ENCODE peak calls at places on chromosomes 1 and 21, in four cellular contexts. F is astrocyte of the cerebellum; X is heart right ventricle; K is CD8-positive, alpha-beta T cell. L is an unnamed sample.

GRCh38 chr1:181936768-181937581 is 124.5 kb downstream of the ZNF648 start:
- DNase-seq in F (no peak), X (peak; percentile 15), K (peak; percentile 14), L (peak; percentile 73)

GRCh38 chr1:204791453-204792366 is 79.0 kb upstream of the NFASC start:
- DNase-seq in F (no peak), X (peak; percentile 42), K (peak; percentile 86), L (peak; percentile 75)

GRCh38 chr1:111944121-111944785 is 45.2 kb downstream of the KCND3 start:
- DNase-seq in F (no peak), X (peak; percentile 61), K (no peak), L (no peak)

GRCh38 chr1:15969321-15969880 is 6.5 kb downstream of the ZBTB17 start:
- DNase-seq in F (no peak), X (no peak), K (no peak), L (no peak)

GRCh38 chr1:220748091-220748934 is at the start of gene MTARC2:
- DNase-seq in F (no peak), X (peak; percentile 90), K (no peak), L (peak; percentile 61)

GRCh38 chr1:160078392-160079195 is 2.7 kb upstream of the KCNJ9 start:
- DNase-seq in F (no peak), X (no peak), K (peak; percentile 50), L (peak; percentile 77)

GRCh38 chr1:210323957-210324356 is 4.7 kb upstream of the HHAT start:
- DNase-seq in F (no peak), X (no peak), K (no peak), L (no peak)

GRCh38 chr1:21514245-21514644 is 5.0 kb downstream of the ALPL start:
- DNase-seq in F (no peak), X (no peak), K (no peak), L (peak; percentile 65)

GRCh38 chr21:34800797-34801518 is 132.2 kb downstream of the CLIC6 start:
- DNase-seq in F (no peak), X (no peak), K (no peak), L (no peak)

GRCh38 chr1:36486436-36487335 is 4.0 kb upstream of the CSF3R start:
- DNase-seq in F (no peak), X (peak; percentile 38), K (no peak), L (no peak)

GRCh38 chr1:115530407-115530806 is 111.4 kb upstream of the VANGL1 start:
- DNase-seq in F (no peak), X (no peak), K (no peak), L (no peak)

GRCh38 chr1:46599044-46599970 is 4.8 kb downstream of the MKNK1 start:
- DNase-seq in F (no peak), X (no peak), K (no peak), L (no peak)

GRCh38 chr1:247833601-247834000 is 8.1 kb downstream of the OR11L1 start:
- DNase-seq in F (no peak), X (no peak), K (no peak), L (no peak)
- TF ChIP-seq CTCF in F (no peak), X (no peak), K (no peak), L (no peak)

DNA sequence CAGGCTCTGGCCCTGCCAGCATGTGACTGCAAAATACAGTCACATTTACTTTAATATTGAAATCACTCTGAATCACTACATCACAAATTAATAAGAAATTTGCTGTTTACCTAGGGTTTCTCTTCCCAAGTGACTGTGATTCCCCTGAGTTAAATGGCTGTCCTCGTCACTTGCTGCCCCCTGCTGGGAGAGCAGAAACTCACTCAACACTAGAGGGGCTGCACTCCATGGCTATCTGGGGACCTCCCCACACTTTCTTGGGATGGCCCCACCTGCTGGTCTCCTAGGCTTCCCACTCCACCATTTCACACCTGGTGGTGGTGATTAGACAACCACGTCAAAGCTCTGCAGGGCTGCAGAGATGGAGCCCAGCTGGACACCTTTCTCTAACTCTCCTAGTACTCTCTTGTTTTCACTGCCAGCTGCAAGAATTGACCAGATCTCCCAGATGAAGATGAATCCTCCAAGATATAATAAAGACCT is 63.4 kb downstream of the CD2 start:
- DNase-seq in F (no peak), X (no peak), K (peak; percentile 77), L (peak; percentile 75)
- TF ChIP-seq CTCF in F (peak; percentile 40), X (peak; percentile 50), K (peak; percentile 80), L (peak; percentile 69)

DNA sequence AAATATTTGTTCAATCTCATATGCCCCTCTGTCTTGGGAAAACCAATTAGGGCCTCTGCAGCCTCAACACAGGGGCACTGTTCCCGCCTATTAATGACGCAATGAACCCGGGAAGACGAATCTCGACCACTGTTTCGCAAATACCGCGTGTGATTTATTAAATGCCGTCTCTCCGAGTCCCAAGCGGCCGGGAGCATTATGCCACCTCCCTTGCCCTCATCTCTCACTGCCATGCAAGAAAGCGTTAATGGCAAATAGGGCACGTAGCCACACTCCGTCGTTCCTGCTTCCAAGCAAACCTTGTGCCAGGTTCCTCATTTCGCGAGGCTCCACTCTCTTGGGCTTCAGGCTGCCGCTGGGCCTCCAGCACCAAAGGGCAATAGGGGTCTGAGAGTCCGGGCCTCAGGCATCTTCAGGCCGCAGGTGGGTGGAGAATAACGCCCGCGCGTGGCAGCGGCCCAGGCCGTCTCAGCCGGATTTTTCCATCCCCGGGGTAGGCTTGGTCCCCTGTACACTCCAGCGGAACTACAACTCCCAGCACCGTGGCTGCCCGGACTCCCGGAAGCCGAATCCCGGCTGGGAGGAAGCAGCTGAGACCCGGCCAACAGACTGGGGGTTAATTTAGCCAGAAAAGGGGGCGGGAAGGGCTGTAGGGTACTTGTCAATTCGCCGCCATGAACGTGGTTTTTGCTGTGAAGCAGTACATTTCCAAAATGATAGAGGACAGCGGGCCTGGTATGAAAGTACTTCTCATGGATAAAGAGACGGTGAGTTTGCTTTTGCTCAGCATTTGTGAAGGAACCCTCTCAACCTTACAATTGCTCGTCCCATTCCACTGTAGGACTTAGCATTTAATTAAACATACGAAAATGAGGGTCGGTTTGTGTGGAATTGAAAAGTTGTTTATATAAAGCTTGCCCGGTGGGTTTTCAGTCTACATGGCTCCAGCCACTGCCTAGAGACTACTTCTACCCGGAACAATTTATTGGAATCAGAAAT is at the start of gene VPS45:
- DNase-seq in F (peak; percentile 74), X (peak; percentile 92), K (peak; percentile 81), L (peak; percentile 87)
- TF ChIP-seq CTCF in F (no peak), X (no peak), K (no peak), L (no peak)

DNA sequence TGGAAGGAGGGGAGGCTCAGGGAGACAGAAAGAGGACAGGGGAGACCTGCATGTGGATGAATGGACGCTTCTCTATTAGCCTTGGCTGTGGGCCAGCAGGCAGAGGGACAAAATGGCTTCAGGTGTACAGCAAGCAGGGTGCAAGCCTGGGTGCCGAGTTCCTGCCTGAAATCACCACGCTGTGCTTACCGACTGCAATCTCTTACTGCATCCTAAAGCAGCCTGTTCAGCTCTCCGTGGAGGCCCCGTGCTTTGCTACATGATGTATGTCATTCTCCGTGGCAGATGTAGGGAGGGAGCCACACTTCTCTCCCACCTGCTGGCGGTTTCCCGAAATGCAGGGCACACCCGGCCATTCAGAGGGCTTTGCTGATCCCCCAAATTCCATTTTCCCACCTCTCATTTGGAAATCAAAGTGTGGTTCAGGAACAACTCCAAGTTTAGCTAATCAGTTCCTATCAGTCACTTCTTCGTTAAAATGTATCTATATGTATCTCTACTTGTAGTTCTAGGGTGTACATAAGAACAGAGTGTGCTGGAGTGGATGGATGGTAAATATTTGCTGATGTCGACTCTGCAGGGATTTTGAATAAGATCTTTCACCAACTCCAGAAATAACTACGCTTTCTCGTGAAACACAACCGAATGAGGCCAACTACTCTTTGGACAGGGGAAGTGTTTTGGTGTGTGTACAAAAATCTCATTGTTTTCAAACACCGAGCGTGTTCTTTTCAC is 122.3 kb upstream of the BACE2 start:
- DNase-seq in F (no peak), X (no peak), K (no peak), L (no peak)
- TF ChIP-seq CTCF in F (peak; percentile 35), X (peak; percentile 46), K (no peak), L (no peak)

GRCh38 chr21:28336299-28336698 is 656.4 kb downstream of the LTN1 start:
- DNase-seq in F (peak; percentile 63), X (peak; percentile 8), K (no peak), L (no peak)
- TF ChIP-seq CTCF in F (peak; percentile 54), X (peak; percentile 48), K (no peak), L (no peak)

DNA sequence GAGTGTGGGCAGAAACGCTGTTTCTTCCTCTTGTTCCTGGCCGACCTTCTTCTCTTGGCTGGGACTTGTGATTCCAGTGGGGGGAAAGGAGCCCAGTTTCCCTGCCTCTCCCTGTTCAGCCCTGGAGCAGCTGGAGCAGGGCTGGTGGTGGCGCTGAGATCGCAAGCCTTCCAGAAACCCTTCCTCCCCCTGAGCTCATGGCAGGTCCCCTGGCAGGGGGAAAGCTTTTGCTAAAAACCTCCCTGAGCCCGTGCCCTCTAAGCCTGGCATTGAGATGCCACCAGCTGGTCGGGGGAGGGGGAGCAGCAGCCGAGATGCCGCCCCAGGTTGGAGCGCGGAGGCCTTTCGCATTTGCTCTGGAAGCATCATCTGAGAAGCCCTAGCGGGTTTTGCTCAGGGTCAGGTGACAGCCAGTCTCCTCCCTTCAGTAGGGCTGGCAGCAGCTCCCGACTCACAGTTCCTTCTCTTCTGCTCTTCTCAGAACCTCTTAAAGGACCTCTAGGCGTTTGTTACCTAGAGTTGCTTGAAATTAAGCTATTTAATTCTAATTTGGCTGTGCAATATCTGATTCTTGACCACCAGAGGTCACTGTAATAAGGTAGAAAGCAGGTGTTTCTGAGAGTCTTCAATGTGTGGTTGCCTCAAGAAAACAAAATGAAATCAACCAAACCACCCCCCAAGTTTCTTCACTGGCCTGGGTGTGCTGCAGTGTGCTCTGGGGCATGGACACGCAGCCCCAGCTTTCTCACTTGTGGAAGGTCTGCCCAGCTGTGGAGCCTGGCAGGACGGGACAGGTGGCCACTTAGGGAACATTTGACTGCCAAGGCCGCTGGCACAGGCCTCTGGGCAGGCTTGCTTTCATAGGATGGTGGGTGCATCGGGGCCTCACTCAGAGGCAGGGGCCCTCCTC is 257.3 kb downstream of the CAMTA1 start:
- DNase-seq in F (peak; percentile 23), X (no peak), K (no peak), L (peak; percentile 79)
- TF ChIP-seq CTCF in F (peak; percentile 50), X (peak; percentile 39), K (peak; percentile 25), L (peak; percentile 33)

GRCh38 chr1:54275349-54275748 is 75.4 kb downstream of the MRPL37 start:
- DNase-seq in F (no peak), X (peak; percentile 82), K (no peak), L (no peak)
- TF ChIP-seq CTCF in F (peak; percentile 59), X (peak; percentile 38), K (no peak), L (no peak)

DNA sequence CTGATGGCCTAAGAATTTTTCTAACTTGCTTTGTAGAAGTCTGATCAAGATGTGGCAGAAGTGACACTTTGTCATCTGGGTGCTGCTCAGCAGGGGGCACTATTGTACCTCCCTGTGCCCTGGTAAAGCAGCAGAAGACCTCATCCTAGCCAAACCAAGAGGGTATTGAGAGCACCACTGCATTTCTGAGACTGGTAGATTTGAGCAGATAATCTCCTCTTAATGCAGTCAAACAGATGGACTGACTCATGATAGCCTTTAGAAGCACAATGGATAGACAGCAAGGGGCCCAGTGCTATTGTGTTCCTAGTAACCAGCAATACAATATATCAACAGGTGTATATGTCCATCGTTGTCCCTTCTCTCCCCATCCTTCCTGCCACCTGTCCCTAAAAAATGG is 5.7 kb downstream of the TPM3 start:
- DNase-seq in F (no peak), X (no peak), K (peak; percentile 63), L (peak; percentile 72)
- TF ChIP-seq CTCF in F (no peak), X (peak; percentile 28), K (peak; percentile 63), L (peak; percentile 62)

L was measured in GM13976.